ENCODE peak calls at places on chromosomes 13 and 19, in six cellular contexts. Z is fibroblast of lung, J is ovary, K is trophoblast cell, S is adipocyte, P is choroid plexus epithelial cell. L is an unnamed sample.

GRCh38 chr19:16920816-16921529 is 32.2 kb downstream of the F2RL3 start:
- DNase-seq in P (peak), Z (peak), K (peak), S (peak), J (no peak), L (peak)

GRCh38 chr19:22595918-22596341 is 38.2 kb upstream of the ZNF492 start:
- DNase-seq in P (no peak), K (no peak), Z (no peak), J (peak), S (no peak), L (no peak)

GRCh38 chr19:18157465-18158063 is 4.6 kb downstream of the PIK3R2 start:
- DNase-seq in K (no peak), P (no peak), S (no peak), J (peak), Z (no peak), L (no peak)

GRCh38 chr13:53137777-53138176 is 109.2 kb downstream of the OLFM4 start:
- DNase-seq in J (no peak), Z (peak), S (peak), P (peak), K (peak), L (peak)

GRCh38 chr13:31045621-31046081 is 113.2 kb downstream of the TEX26 start:
- DNase-seq in S (peak), Z (peak), K (peak), P (peak), J (peak), L (peak)

GRCh38 chr19:13844130-13844631 is 32.8 kb upstream of the NANOS3 start:
- DNase-seq in S (peak), K (no peak), P (no peak), Z (no peak), J (peak), L (no peak)

GRCh38 chr13:40220299-40220935 is 446.0 kb downstream of the FOXO1 start:
- DNase-seq in S (peak), K (peak), J (no peak), P (peak), Z (peak), L (no peak)

GRCh38 chr19:6524326-6524725 is 6.5 kb upstream of the TNFSF9 start:
- DNase-seq in P (no peak), J (no peak), K (no peak), Z (no peak), S (no peak), L (no peak)

GRCh38 chr19:35457173-35457572 is 9.1 kb downstream of the FFAR2 start:
- DNase-seq in S (no peak), J (no peak), K (no peak), P (no peak), Z (no peak), L (no peak)

GRCh38 chr19:13100031-13100588 is 2.5 kb downstream of the LYL1 start:
- DNase-seq in P (no peak), Z (peak), J (no peak), S (no peak), K (no peak), L (no peak)

GRCh38 chr13:94534171-94534570 is 54.7 kb upstream of the DCT start:
- DNase-seq in S (peak), P (peak), K (no peak), Z (peak), J (no peak), L (no peak)

GRCh38 chr13:21817878-21818277 is 147.0 kb downstream of the FGF9 start:
- DNase-seq in J (no peak), Z (no peak), P (no peak), K (no peak), S (no peak), L (no peak)
- H3K4me3 ChIP-seq in J (no peak), Z (no peak), P (no peak), K (no peak), S (no peak), L (no peak)

GRCh38 chr13:102772042-102772425 is 1.6 kb downstream of the TEX30 start:
- DNase-seq in J (no peak), P (no peak), Z (no peak), S (no peak), K (no peak), L (no peak)
- H3K4me3 ChIP-seq in J (no peak), P (no peak), Z (no peak), S (peak), K (no peak), L (no peak)

GRCh38 chr19:48644355-48644754 is 1.6 kb downstream of the CA11 start:
- DNase-seq in Z (no peak), J (no peak), S (no peak), P (no peak), K (no peak), L (no peak)
- H3K4me3 ChIP-seq in Z (no peak), J (no peak), S (no peak), P (peak), K (no peak), L (no peak)

GRCh38 chr19:9500796-9501195 is 2.4 kb upstream of the ZNF560 start:
- DNase-seq in P (no peak), Z (no peak), K (no peak), J (no peak), S (no peak), L (no peak)

GRCh38 chr19:9494096-9494495 is 4.3 kb downstream of the ZNF560 start:
- DNase-seq in J (no peak), P (no peak), S (no peak), K (no peak), Z (no peak), L (no peak)

DNA sequence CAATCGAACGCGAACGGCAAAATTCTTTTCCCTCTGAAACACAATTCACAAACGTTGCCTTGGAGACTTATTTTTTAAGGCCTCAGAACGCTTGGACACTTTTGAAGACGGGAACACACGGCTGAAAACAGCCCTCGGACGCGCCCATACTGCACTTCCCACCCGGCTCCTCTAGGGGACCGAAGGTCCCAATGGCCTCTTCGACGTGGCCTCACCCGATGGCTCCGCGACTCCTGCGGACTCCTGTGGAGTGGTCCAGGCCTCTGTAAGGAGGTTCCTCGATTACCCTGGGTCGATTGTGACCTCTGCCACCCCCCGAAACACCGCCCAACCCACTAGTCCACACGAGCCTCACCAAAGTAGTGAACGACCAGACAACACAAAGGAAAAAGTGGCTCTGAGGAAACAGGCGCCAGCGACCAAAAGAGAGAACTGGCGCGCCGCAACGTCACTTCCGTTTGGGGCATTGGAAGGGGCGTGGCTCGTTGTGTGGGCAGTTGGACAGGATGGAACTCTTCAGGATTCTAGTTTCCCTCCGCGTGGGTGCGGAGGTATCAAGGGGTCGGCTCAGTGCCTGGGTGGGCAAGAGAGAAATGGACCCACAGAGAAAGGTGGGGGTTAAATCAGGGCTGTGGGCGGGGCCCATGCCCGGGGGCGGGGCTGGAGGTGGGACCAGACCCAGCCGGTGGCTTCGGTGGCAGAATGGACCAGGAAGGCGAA is at the start of gene ZNF560:
- DNase-seq in K (no peak), Z (peak), P (peak), S (no peak), J (no peak), L (no peak)
- H3K4me3 ChIP-seq in K (no peak), Z (peak), P (peak), S (peak), J (no peak), L (peak)

GRCh38 chr13:43006893-43007631 is 15.0 kb upstream of the EPSTI1 start:
- DNase-seq in J (no peak), Z (peak), K (no peak), S (peak), P (peak), L (no peak)
- H3K4me3 ChIP-seq in J (no peak), Z (no peak), K (no peak), S (peak), P (no peak), L (no peak)

DNA sequence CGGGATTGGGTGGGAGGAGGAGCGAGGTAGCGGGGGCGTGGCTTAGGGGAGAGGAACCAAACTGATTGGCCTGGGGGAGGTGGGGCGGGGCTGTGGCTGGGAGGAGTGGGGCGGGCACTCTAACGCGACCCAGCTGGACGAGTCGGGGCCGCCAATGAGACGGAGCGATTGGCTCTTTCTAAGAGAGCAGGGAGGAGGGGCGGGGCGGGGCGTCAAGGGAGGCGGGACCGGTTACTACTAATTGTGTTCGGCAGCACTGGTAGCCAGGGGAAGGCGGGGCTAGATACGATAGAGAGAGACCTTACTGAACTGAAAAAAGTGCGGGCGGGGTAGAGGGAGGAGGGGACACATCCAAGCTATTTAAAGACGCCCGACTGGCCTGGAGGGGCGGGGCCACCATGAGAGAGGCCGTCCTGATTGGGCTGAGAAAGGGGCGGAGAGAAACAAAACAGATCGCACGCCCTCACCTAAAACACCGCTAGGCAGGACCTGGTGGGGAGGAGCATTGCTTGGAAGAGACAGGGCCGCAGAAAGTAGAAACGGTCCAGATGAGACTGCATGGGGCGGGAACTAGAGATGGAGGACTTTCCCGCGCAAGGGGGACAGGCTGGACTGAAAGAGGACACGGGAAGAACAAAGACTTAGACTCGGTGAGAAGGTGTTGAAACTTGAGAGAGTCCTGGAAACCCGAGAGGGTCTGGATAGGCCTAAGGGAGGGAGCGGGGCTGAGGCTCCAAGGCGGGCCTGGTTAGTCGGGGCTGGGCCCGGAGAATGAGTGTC is at the start of gene KCNC3:
- DNase-seq in J (peak), K (peak), Z (peak), S (peak), P (peak), L (peak)
- H3K4me3 ChIP-seq in J (no peak), K (peak), Z (no peak), S (peak), P (peak), L (peak)

GRCh38 chr19:41861846-41862245 is 1.8 kb downstream of the RPS19 start:
- DNase-seq in K (no peak), S (no peak), P (no peak), J (no peak), Z (no peak), L (no peak)
- H3K4me3 ChIP-seq in K (no peak), S (peak), P (no peak), J (no peak), Z (peak), L (peak)

GRCh38 chr13:44605711-44606110 is 29.6 kb upstream of the TSC22D1 start:
- DNase-seq in Z (no peak), K (no peak), S (peak), P (no peak), J (no peak), L (no peak)
- H3K4me3 ChIP-seq in Z (no peak), K (no peak), S (peak), P (no peak), J (no peak), L (no peak)

DNA sequence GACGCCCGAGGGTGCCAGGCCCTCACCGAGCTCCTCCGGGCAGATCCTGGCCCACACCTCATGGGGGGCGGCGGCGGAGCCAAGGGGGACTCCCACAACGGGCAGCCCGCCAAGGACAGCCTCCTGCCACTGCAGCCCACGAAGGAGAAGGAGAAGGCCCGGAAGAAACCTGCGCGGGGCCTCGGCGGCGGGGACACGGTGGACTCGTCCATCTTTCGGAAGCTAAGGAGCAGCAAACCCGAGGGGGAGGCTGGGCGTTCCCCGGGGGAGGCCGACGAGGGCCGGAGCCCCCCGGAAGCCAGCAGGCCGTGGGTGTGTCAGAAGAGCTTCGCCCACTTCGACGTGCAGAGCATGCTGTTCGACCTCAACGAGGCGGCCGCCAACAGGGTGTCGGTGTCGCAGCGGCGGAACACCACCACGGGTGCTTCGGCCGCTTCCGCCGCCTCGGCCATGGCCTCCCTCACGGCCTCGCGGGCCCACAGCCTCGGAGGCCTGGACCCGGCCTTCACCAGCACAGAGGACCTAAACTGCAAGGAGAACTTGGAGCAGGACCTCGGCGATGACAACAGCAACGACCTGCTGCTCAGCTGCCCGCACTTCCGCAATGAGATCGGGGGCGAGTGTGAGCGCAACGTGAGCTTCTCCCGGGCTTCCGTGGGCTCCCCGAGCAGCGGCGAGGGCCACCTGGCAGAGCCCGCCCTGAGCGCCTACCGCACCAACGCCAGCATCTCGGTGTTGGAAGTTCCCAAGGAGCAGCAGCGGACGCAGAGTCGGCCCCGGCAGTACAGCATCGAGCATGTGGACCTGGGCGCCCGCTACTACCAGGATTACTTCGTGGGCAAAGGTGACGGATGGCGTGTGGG is 141.5 kb downstream of the DPF1 start:
- DNase-seq in J (no peak), P (no peak), Z (no peak), K (no peak), S (no peak), L (no peak)
- H3K4me3 ChIP-seq in J (no peak), P (no peak), Z (no peak), K (no peak), S (no peak), L (no peak)

L was measured in AG04450.